ENCODE peak calls at places on chromosomes 6 and 20, in five cellular contexts. O is bronchial epithelial cell, H is fibroblast of mammary gland, J is thyroid gland, F is GM10248. I is an unnamed sample.

GRCh38 chr6:161238076-161238869 is 35.6 kb downstream of the AGPAT4 start:
- DNase-seq in O (no peak), H (peak), J (no peak), F (no peak), I (peak)

GRCh38 chr6:13395272-13396237 is 67.2 kb upstream of the TBC1D7 start:
- DNase-seq in O (peak), H (peak), J (peak), F (peak), I (peak)

GRCh38 chr20:61054411-61054810 is 197.7 kb upstream of the CDH4 start:
- DNase-seq in O (no peak), H (no peak), J (no peak), F (no peak), I (no peak)

GRCh38 chr20:33532753-33533459 is 43.0 kb downstream of the CBFA2T2 start:
- DNase-seq in O (no peak), H (peak), J (no peak), F (no peak), I (no peak)

GRCh38 chr20:51366155-51366886 is 176.2 kb downstream of the NFATC2 start:
- DNase-seq in O (peak), H (peak), J (peak), F (no peak), I (peak)

GRCh38 chr6:143283887-143284640 is 166.4 kb downstream of the ADAT2 start:
- DNase-seq in O (no peak), H (peak), J (no peak), F (no peak), I (peak)

GRCh38 chr20:40562031-40562430 is 127.0 kb downstream of the MAFB start:
- DNase-seq in O (peak), H (peak), J (no peak), F (no peak), I (peak)

GRCh38 chr6:56026461-56027180 is 151.2 kb upstream of the BMP5 start:
- DNase-seq in O (no peak), H (peak), J (no peak), F (no peak), I (no peak)

GRCh38 chr20:17590245-17590644 is 20.4 kb downstream of the DSTN start:
- DNase-seq in O (no peak), H (no peak), J (no peak), F (no peak), I (no peak)

GRCh38 chr20:62476074-62476838 is 461 bp upstream of the GATA5 start:
- DNase-seq in O (no peak), H (no peak), J (peak), F (no peak), I (no peak)

GRCh38 chr20:44621325-44621724 is 30.2 kb downstream of the ADA start:
- DNase-seq in O (no peak), H (no peak), J (no peak), F (no peak), I (no peak)

DNA sequence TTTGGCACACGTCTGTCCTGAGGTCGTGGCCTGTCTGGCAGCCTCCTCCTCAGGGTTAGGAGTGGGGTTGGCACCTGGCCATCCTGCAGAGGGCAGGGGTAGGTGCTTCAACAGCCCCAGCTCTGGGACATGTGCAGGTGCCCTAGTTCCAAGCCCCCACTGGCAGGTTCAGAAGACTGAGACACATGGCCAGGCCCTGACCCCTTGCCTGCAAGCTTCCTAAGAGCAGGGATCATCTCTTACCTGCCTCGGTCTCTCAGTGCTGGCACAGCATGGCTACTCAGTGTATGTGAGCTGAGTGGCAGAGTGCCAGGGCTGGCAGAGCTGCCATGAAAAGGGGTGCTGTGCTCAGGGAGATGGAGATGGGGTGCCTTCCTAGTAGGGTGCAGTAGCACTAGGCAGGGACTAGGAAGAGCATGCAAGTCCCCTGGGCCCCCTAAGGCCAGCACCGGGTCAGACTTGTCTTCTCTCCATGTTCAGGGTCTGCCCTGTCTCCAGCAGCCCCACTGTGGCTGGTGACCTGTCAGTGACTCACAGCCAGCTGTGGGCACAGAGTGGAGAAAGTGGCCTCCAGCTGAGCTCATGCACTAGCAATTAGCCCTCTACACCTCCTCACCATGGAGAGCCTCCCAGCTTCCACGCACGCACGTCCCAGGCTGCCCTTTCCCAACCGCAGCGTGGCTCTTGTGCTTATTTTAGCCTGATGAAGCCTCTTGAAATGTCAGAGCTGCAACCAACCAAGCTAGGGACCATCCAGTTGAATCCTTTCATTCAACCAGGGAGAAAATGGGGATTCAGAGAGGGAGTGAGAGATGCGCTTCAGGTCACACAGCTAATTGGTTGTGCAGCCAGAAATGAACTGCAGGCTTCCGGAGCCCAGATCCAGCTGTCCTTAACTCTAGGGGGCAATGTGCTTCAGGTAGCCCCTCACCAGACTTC is 116.6 kb downstream of the MRPL14 start:
- DNase-seq in O (peak), H (peak), J (peak), F (no peak), I (peak)
- TF ChIP-seq CTCF in O (no peak), H (no peak), J (no peak), F (no peak), I (no peak)

GRCh38 chr6:133888931-133889556 is at the start of gene TCF21:
- DNase-seq in O (no peak), H (no peak), J (no peak), F (no peak), I (no peak)

GRCh38 chr6:133891814-133892443 is 3.0 kb downstream of the TCF21 start:
- DNase-seq in O (no peak), H (no peak), J (no peak), F (no peak), I (no peak)

GRCh38 chr6:133890941-133891813 is 2.3 kb downstream of the TCF21 start:
- DNase-seq in O (peak), H (peak), J (peak), F (no peak), I (peak)

GRCh38 chr6:133887478-133887877 is 1.4 kb upstream of the TCF21 start:
- DNase-seq in O (no peak), H (no peak), J (no peak), F (no peak), I (no peak)

DNA sequence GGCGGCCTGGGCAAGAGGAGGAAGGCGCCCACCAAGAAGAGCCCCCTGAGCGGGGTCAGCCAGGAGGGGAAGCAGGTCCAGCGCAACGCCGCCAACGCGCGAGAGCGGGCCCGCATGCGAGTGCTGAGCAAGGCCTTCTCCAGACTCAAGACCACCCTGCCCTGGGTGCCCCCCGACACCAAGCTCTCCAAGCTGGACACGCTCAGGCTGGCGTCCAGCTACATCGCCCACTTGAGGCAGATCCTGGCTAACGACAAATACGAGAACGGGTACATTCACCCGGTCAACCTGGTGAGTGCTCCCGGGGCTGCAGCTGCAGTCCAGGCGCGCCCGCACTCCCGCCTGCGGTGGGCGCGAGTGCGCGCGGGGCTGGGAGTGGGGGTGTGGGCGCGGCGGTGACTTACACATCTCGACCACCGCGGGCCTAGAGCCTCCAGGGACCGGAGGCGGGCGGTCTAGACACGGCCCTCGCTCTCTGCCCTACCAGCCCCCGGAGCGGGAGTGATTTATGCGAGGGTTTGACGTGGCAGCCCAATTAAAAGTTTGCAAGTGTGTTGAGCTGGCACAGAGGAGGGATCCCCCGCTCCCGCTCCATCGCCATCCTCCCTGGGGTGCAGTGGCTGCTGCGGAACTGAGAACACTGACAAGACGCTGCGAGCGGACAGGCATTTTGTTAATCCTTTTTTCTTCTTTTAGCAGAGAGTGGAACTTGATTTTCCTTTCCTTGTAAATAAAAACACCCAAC is 816 bp downstream of the TCF21 start:
- DNase-seq in O (no peak), H (no peak), J (no peak), F (no peak), I (no peak)
- TF ChIP-seq CTCF in O (no peak), H (no peak), J (no peak), F (no peak), I (no peak)

DNA sequence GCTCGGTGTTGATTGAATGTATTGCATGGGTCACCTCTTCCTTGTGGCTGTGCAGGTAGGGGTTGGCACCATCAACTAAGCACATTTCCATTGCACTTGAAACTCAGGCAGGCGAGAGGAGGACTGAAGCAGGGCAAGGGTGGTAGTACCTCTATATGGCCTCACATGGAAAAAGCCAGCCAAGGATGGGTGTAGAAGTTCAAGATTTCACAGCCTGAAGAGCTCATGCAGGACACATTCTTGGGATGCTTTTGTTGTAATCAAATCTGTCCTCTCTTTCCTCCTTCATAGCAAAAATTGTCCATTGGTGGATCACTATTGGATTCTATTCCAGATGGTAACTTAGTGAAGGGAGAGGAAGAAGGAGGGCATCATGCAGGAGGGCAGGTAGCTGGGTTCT is 278.5 kb upstream of the ARID1B start:
- DNase-seq in O (no peak), H (no peak), J (no peak), F (no peak), I (no peak)
- TF ChIP-seq CTCF in O (no peak), H (no peak), J (no peak), F (no peak), I (no peak)

GRCh38 chr6:158465747-158466146 is 94.1 kb upstream of the TMEM181 start:
- DNase-seq in O (no peak), H (no peak), J (no peak), F (no peak), I (no peak)
- TF ChIP-seq CTCF in O (no peak), H (no peak), J (no peak), F (no peak), I (no peak)

GRCh38 chr6:130779658-130780033 is 47.6 kb upstream of the SMLR1 start:
- DNase-seq in O (no peak), H (peak), J (no peak), F (no peak), I (no peak)
- TF ChIP-seq CTCF in O (no peak), H (no peak), J (no peak), F (no peak), I (no peak)